ENCODE peak calls at places on chromosome 21, in nine cellular contexts. D is GM20000; T is dorsolateral prefrontal cortex; U is cardiac muscle cell; I is heart left ventricle; E is mucosa of descending colon; K is CD4-positive, alpha-beta T cell; A is adrenal gland; G is activated B cell treated with CpG ODN at 0.5 μM for 24 hours. P is an unnamed sample.

GRCh38 chr21:41824466-41825207 is 54.5 kb downstream of the PRDM15 start:
- DNase-seq in E (peak), I (no peak), A (no peak), D (no peak), T (no peak), K (no peak), U (no peak), G (no peak), P (no peak)

GRCh38 chr21:16842716-16843115 is 670.1 kb upstream of the CXADR start:
- DNase-seq in K (no peak), E (no peak), U (peak), T (no peak), D (no peak), A (no peak), I (no peak), G (no peak), P (no peak)

GRCh38 chr21:41678016-41678935 is 88.6 kb downstream of the RIPK4 start:
- DNase-seq in G (no peak), K (no peak), T (no peak), E (peak), I (no peak), U (no peak), D (no peak), A (no peak), P (no peak)

GRCh38 chr21:43609501-43610340 is 49.6 kb downstream of the HSF2BP start:
- DNase-seq in T (peak), D (no peak), I (peak), G (no peak), E (peak), K (no peak), A (no peak), U (peak), P (no peak)

GRCh38 chr21:42677339-42678117 is 24.1 kb downstream of the PDE9A start:
- DNase-seq in E (no peak), G (no peak), K (no peak), U (peak), T (no peak), D (no peak), I (peak), A (no peak), P (no peak)

GRCh38 chr21:42636535-42636914 is 16.9 kb upstream of the PDE9A start:
- DNase-seq in U (peak), E (no peak), G (no peak), K (no peak), D (no peak), A (no peak), I (no peak), T (no peak), P (no peak)

GRCh38 chr21:24369278-24369677 is 1238.0 kb downstream of the MRPL39 start:
- DNase-seq in E (no peak), T (no peak), A (no peak), G (no peak), K (no peak), D (no peak), I (no peak), U (no peak), P (no peak)

GRCh38 chr21:43911935-43912487 is 47.0 kb downstream of the AGPAT3 start:
- DNase-seq in A (peak), D (no peak), T (no peak), E (no peak), I (no peak), G (no peak), K (no peak), U (no peak), P (no peak)

GRCh38 chr21:26070822-26071425 is 99.6 kb downstream of the APP start:
- DNase-seq in U (peak), T (no peak), K (peak), E (no peak), I (peak), D (peak), G (no peak), A (peak), P (no peak)

GRCh38 chr21:42336065-42336464 is 14.7 kb downstream of the TFF2 start:
- DNase-seq in A (no peak), K (no peak), E (no peak), I (no peak), T (no peak), D (no peak), U (peak), G (no peak), P (no peak)

GRCh38 chr21:14321042-14321441 is 61.9 kb downstream of the HSPA13 start:
- DNase-seq in E (no peak), D (no peak), A (no peak), K (no peak), G (no peak), T (no peak), U (peak), I (no peak), P (no peak)

GRCh38 chr21:42624095-42624830 is 29.2 kb upstream of the PDE9A start:
- DNase-seq in U (no peak), I (no peak), E (no peak), T (no peak), D (no peak), G (no peak), K (no peak), A (no peak), P (no peak)

GRCh38 chr21:17752171-17752570 is 67.0 kb downstream of the C21orf91 start:
- DNase-seq in U (no peak), D (no peak), K (no peak), G (no peak), A (no peak), T (no peak), I (no peak), E (no peak), P (no peak)

GRCh38 chr21:38662224-38662568 is 143.5 kb upstream of the ETS2 start:
- DNase-seq in G (no peak), E (no peak), D (no peak), I (no peak), U (no peak), T (no peak), A (no peak), K (no peak), P (no peak)

GRCh38 chr21:41774467-41775151 is 7.8 kb upstream of the RIPK4 start:
- DNase-seq in I (no peak), A (no peak), U (no peak), K (no peak), T (no peak), D (no peak), G (no peak), E (no peak), P (no peak)

GRCh38 chr21:36422279-36423098 is 37.3 kb downstream of the CHAF1B start:
- DNase-seq in D (peak), I (peak), G (no peak), E (peak), U (peak), A (peak), T (no peak), K (no peak), P (peak)

GRCh38 chr21:34201001-34201400 is 127.6 kb downstream of the MRPS6 start:
- DNase-seq in G (no peak), T (no peak), A (no peak), U (no peak), E (no peak), I (no peak), D (no peak), K (no peak), P (peak)

GRCh38 chr21:33721081-33721480 is 78.8 kb downstream of the ITSN1 start:
- DNase-seq in A (no peak), D (no peak), U (no peak), K (no peak), T (no peak), I (no peak), G (no peak), E (no peak), P (no peak)

GRCh38 chr21:42144221-42144620 is 73.1 kb downstream of the UMODL1 start:
- DNase-seq in K (no peak), A (no peak), E (no peak), D (no peak), I (no peak), G (no peak), U (no peak), T (no peak), P (no peak)

GRCh38 chr21:46095106-46095719 is 2.7 kb upstream of the COL6A2 start:
- DNase-seq in U (no peak), T (no peak), E (peak), G (no peak), A (peak), I (peak), D (no peak), K (no peak), P (no peak)
- TF ChIP-seq CTCF in U (no peak), T (no peak), E (no peak), G (no peak), A (no peak), I (no peak), D (no peak), K (no peak), P (no peak)

GRCh38 chr21:20971296-20971921 is 26.8 kb upstream of the NCAM2 start:
- DNase-seq in U (peak), A (peak), D (peak), G (no peak), T (peak), K (no peak), E (no peak), I (no peak), P (no peak)
- TF ChIP-seq CTCF in U (peak), A (peak), D (no peak), G (no peak), T (peak), K (no peak), E (no peak), I (peak), P (no peak)

GRCh38 chr21:37658994-37659458 is 257.2 kb downstream of the KCNJ6 start:
- DNase-seq in T (no peak), K (no peak), I (no peak), E (no peak), D (no peak), G (no peak), U (peak), A (peak), P (no peak)
- TF ChIP-seq CTCF in T (peak), K (no peak), I (no peak), E (no peak), D (no peak), G (no peak), U (peak), A (no peak), P (no peak)

DNA sequence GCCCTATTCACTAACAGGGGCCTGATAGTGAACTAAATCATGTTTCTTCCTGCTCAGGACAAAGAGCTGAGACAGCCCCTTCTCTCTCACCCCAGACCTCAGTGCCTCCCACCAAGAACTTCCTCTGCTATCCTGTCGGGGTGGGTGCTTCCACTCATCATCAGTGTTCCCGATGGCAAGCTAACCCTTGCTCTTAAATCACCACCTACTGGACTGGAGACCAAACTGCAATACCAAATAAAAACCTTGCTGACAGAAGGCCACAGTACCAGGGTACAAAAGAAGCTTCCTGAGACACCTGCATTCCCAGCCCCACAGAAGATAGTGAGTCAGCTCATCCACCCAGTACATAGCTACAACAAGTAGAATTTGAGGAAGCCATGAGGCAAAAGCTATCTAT is 799.5 kb downstream of the LTN1 start:
- DNase-seq in G (no peak), D (no peak), K (no peak), I (no peak), A (no peak), U (no peak), E (no peak), T (no peak), P (no peak)
- TF ChIP-seq CTCF in G (no peak), D (no peak), K (no peak), I (no peak), A (no peak), U (no peak), E (no peak), T (no peak), P (no peak)

DNA sequence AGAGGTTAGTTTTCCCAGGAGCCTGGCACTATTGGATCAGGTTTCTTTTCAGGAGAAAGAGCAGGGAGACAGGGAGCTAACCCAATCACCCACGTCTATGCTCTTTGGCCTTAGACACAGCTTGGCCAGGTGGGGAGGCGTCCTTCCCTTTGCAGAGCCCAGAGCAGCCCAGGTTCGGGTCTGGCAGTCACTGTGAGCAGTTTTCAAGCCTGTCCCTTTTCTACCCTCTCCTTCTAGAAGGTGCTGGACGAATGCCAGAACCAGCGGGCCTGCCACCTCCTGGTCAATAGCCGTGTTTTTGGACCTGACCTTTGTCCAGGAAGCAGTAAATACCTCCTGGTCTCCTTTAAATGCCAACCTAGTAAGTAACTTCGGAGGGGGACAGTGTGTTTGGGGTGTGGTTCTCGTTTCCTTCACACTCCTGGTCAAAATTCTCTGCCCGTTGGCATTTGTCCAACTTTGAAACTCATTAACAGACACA is 44.9 kb downstream of the EVA1C start:
- DNase-seq in E (peak), D (no peak), U (peak), K (no peak), I (peak), T (no peak), G (no peak), A (peak), P (no peak)
- TF ChIP-seq CTCF in E (no peak), D (no peak), U (no peak), K (no peak), I (peak), T (peak), G (no peak), A (no peak), P (no peak)

GRCh38 chr21:30444204-30444603 is 4.1 kb downstream of the KRTAP15-1 start:
- DNase-seq in K (no peak), A (no peak), E (no peak), G (no peak), D (no peak), I (no peak), U (no peak), T (no peak), P (no peak)
- TF ChIP-seq CTCF in K (no peak), A (no peak), E (no peak), G (no peak), D (no peak), I (peak), U (no peak), T (no peak), P (no peak)

GRCh38 chr21:44918581-44919033 is 2.1 kb downstream of the ITGB2 start:
- DNase-seq in I (no peak), K (no peak), G (no peak), U (no peak), D (no peak), E (no peak), A (no peak), T (no peak), P (no peak)

GRCh38 chr21:44916965-44917364 is 3.7 kb downstream of the ITGB2 start:
- DNase-seq in T (no peak), U (peak), E (no peak), A (no peak), K (no peak), D (no peak), G (no peak), I (no peak), P (no peak)

GRCh38 chr21:44919111-44919912 is 1.4 kb downstream of the ITGB2 start:
- DNase-seq in A (no peak), K (no peak), I (no peak), U (no peak), G (no peak), E (no peak), T (no peak), D (no peak), P (no peak)

GRCh38 chr21:44918107-44918470 is 2.6 kb downstream of the ITGB2 start:
- DNase-seq in E (no peak), G (no peak), I (no peak), A (no peak), D (no peak), K (no peak), U (no peak), T (no peak), P (no peak)

GRCh38 chr21:44917446-44918106 is 3.1 kb downstream of the ITGB2 start:
- DNase-seq in D (no peak), U (no peak), I (no peak), G (no peak), A (no peak), E (no peak), T (no peak), K (no peak), P (no peak)
- TF ChIP-seq CTCF in D (no peak), U (no peak), I (no peak), G (no peak), A (no peak), E (no peak), T (no peak), K (no peak), P (no peak)

DNA sequence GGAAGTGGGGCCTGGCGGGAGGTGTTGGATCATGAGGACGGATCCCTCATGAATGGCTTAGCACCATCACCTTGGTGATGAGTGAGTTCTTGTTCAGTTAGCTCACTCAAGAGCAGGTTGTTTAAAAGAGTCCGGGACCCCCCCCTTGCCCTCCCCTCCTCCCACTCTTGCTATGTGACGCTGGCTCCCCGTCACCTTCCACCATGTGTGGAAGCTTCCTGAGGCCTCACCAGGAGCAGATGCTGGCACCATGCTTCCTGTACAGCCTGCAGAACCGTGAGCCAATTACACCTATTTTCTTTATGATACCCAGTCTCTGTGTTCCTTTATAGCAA is 3.0 kb upstream of the SLC19A1 start:
- DNase-seq in E (no peak), I (no peak), A (no peak), G (no peak), D (no peak), T (no peak), K (no peak), U (no peak), P (no peak)
- TF ChIP-seq CTCF in E (no peak), I (no peak), A (no peak), G (no peak), D (no peak), T (no peak), K (no peak), U (no peak), P (no peak)